ENCODE peak calls at places on chromosomes 11 and 22, in nine cellular contexts. J is activated T-cell treated with anti-CD3 and anti-CD28 coated beads, Interleukin-2, amount 50 U/mL, for 48 hours; N is NCI-H1105; Q is lung microvascular endothelial cell; L is iPS DF 6.9; R is lower lobe of right lung; X is adrenal gland; W is NCI-H345; U is lung. V is an unnamed sample.

GRCh38 chr11:69545976-69546617 is 64.6 kb downstream of the LINC01488 start:
- DNase-seq in J (no peak), N (no peak), Q (no peak), U (no peak), L (no peak), R (peak; percentile 31), X (no peak), W (no peak), V (no peak)

GRCh38 chr11:2314525-2315394 is 12.9 kb downstream of the TSPAN32 start:
- DNase-seq in L (no peak), Q (peak; percentile 53), R (peak; percentile 81), W (peak; percentile 72), U (peak; percentile 88), N (peak; percentile 81), J (no peak), X (peak; percentile 65), V (peak; percentile 94)

GRCh38 chr22:20653795-20654342 is 120.0 kb upstream of the SERPIND1 start:
- DNase-seq in N (no peak), X (no peak), J (no peak), Q (no peak), L (no peak), W (no peak), U (peak; percentile 21), R (no peak), V (no peak)

GRCh38 chr11:103418014-103418413 is 308.8 kb downstream of the DYNC2H1 start:
- DNase-seq in W (no peak), L (no peak), X (no peak), U (no peak), Q (no peak), R (no peak), J (no peak), N (no peak), V (no peak)

GRCh38 chr11:126280595-126280994 is 2.3 kb upstream of the TIRAP start:
- DNase-seq in U (no peak), L (no peak), J (no peak), N (no peak), X (no peak), Q (no peak), W (no peak), R (no peak), V (peak; percentile 49)

GRCh38 chr22:46346680-46347405 is 11.3 kb downstream of the TRMU start:
- DNase-seq in N (no peak), W (no peak), R (peak; percentile 53), J (no peak), L (no peak), Q (no peak), U (no peak), X (no peak), V (peak; percentile 74)

GRCh38 chr22:22720201-22720723 is 75.8 kb downstream of the GGTLC2 start:
- DNase-seq in U (no peak), W (no peak), X (no peak), L (peak; percentile 16), J (peak; percentile 67), Q (peak; percentile 63), N (no peak), R (no peak), V (no peak)

GRCh38 chr11:120331301-120331966 is 4.8 kb upstream of the ARHGEF12 start:
- DNase-seq in J (no peak), L (no peak), R (no peak), X (no peak), N (peak; percentile 16), Q (no peak), U (no peak), W (no peak), V (peak; percentile 53)

GRCh38 chr22:36971726-36972125 is 47.5 kb downstream of the TST start:
- DNase-seq in L (no peak), X (no peak), Q (no peak), J (no peak), N (no peak), R (no peak), U (no peak), W (no peak), V (no peak)

GRCh38 chr11:60891103-60891741 is 15.2 kb downstream of the PRPF19 start:
- DNase-seq in R (no peak), N (no peak), U (no peak), W (no peak), X (peak; percentile 72), J (peak; percentile 14), Q (no peak), L (no peak), V (peak; percentile 65)

GRCh38 chr11:2520736-2521035 is 75.9 kb downstream of the KCNQ1 start:
- DNase-seq in U (no peak), L (no peak), X (no peak), Q (no peak), N (no peak), J (no peak), R (no peak), W (no peak), V (no peak)

GRCh38 chr11:69449320-69450063 is 32.0 kb upstream of the LINC01488 start:
- DNase-seq in J (no peak), N (no peak), W (no peak), R (peak; percentile 78), L (no peak), Q (peak; percentile 97), U (peak; percentile 56), X (peak; percentile 46), V (peak; percentile 85)

GRCh38 chr11:33970984-33971466 is 79.1 kb upstream of the LMO2 start:
- DNase-seq in Q (peak; percentile 86), R (no peak), L (peak; percentile 31), W (peak; percentile 60), U (peak; percentile 47), X (peak; percentile 55), N (peak; percentile 70), J (peak; percentile 23), V (no peak)

GRCh38 chr11:34243620-34244493 is 114.0 kb downstream of the ABTB2 start:
- DNase-seq in N (no peak), X (no peak), R (no peak), J (peak; percentile 68), Q (no peak), L (no peak), U (peak; percentile 42), W (no peak), V (no peak)

GRCh38 chr22:39446239-39446721 is 10.5 kb upstream of the MGAT3 start:
- DNase-seq in U (no peak), X (no peak), W (no peak), R (no peak), J (no peak), N (no peak), L (no peak), Q (no peak), V (no peak)

GRCh38 chr11:61532136-61533038 is 23.8 kb downstream of the LRRC10B start:
- DNase-seq in Q (peak; percentile 48), U (peak; percentile 40), L (peak; percentile 76), R (no peak), X (no peak), J (peak; percentile 67), W (peak; percentile 53), N (peak; percentile 37), V (no peak)

GRCh38 chr11:34342008-34342533 is 15.7 kb downstream of the ABTB2 start:
- DNase-seq in X (no peak), N (no peak), R (no peak), J (no peak), Q (no peak), L (no peak), W (no peak), U (no peak), V (no peak)

GRCh38 chr11:15867886-15868285 is 488.5 kb downstream of the SOX6 start:
- DNase-seq in X (no peak), L (no peak), N (no peak), R (no peak), U (no peak), J (no peak), Q (no peak), W (no peak), V (no peak)

GRCh38 chr11:1487851-1488574 is 1.4 kb upstream of the MOB2 start:
- DNase-seq in X (no peak), J (no peak), R (peak; percentile 45), U (no peak), N (no peak), L (no peak), Q (no peak), W (no peak), V (peak; percentile 34)

GRCh38 chr11:61378713-61379313 is 13.6 kb upstream of the TMEM216 start:
- DNase-seq in Q (no peak), X (peak; percentile 54), W (no peak), U (no peak), J (no peak), R (no peak), N (no peak), L (no peak), V (no peak)

GRCh38 chr11:61926235-61926634 is 8.9 kb upstream of the RAB3IL1 start:
- DNase-seq in X (no peak), U (no peak), J (no peak), R (no peak), W (no peak), N (no peak), L (no peak), Q (no peak), V (no peak)

GRCh38 chr11:3126901-3127691 is 38.0 kb downstream of the OSBPL5 start:
- DNase-seq in Q (peak; percentile 55), X (no peak), U (no peak), L (no peak), N (no peak), J (no peak), W (no peak), R (peak; percentile 43), V (peak; percentile 48)

GRCh38 chr11:44809283-44809682 is 82.5 kb downstream of the TSPAN18 start:
- DNase-seq in N (no peak), R (no peak), W (no peak), L (no peak), J (no peak), X (no peak), U (no peak), Q (no peak), V (no peak)

GRCh38 chr11:43925932-43926505 is 16.4 kb upstream of the C11orf96 start:
- DNase-seq in W (no peak), X (no peak), Q (peak; percentile 77), U (no peak), N (no peak), J (no peak), R (no peak), L (no peak), V (no peak)

GRCh38 chr11:60858731-60859464 is 3.1 kb upstream of the PTGDR2 start:
- DNase-seq in Q (no peak), N (no peak), W (no peak), U (no peak), R (no peak), X (no peak), J (no peak), L (no peak), V (no peak)

GRCh38 chr11:44305643-44306468 is 4.1 kb downstream of the ALX4 start:
- DNase-seq in Q (peak; percentile 59), U (peak; percentile 38), W (no peak), N (no peak), X (no peak), R (peak; percentile 60), J (no peak), L (no peak), V (no peak)

GRCh38 chr22:42967933-42968332 is 47.0 kb downstream of the PACSIN2 start:
- DNase-seq in L (no peak), J (no peak), U (peak; percentile 64), X (no peak), N (no peak), R (peak; percentile 86), W (no peak), Q (no peak), V (peak; percentile 86)

GRCh38 chr11:72637198-72637597 is 37.0 kb downstream of the PDE2A start:
- DNase-seq in W (no peak), N (no peak), X (no peak), J (no peak), L (no peak), R (no peak), Q (no peak), U (no peak), V (no peak)

GRCh38 chr11:114026355-114026754 is 33.2 kb upstream of the ZBTB16 start:
- DNase-seq in R (no peak), W (no peak), L (peak; percentile 37), J (no peak), X (no peak), Q (peak; percentile 55), U (no peak), N (no peak), V (no peak)

GRCh38 chr22:50444663-50445062 is 30.2 kb downstream of the SBF1 start:
- DNase-seq in X (peak; percentile 69), U (peak; percentile 85), W (no peak), Q (peak; percentile 47), R (peak; percentile 77), N (no peak), L (no peak), J (no peak), V (no peak)

GRCh38 chr22:39665661-39666431 is 95.3 kb downstream of the CACNA1I start:
- DNase-seq in L (no peak), X (no peak), N (no peak), R (no peak), W (no peak), J (no peak), U (no peak), Q (no peak), V (no peak)